ENCODE peak calls at places on chromosome 18, in seven cellular contexts. L is iris pigment epithelial cell; M is EH; B is NCI-H1436 treated with DMSO at 0.1 percent for 48 hours; Z is AML-193; Q is GM23338; A is activated effector memory CD4-positive, alpha-beta T cell treated with anti-CD3 and anti-CD28 coated beads, Interleukin-2, amount 50 U/mL, for 16 hours. W is an unnamed sample.

GRCh38 chr18:12625242-12625641 is 32.7 kb downstream of the SPIRE1 start:
- DNase-seq in L (peak), M (no peak), B (no peak), Z (no peak), Q (no peak), A (no peak), W (no peak)

GRCh38 chr18:23864620-23865019 is 149.9 kb upstream of the TTC39C start:
- DNase-seq in L (no peak), M (no peak), B (no peak), Z (no peak), Q (no peak), A (peak), W (peak)

GRCh38 chr18:76482267-76482666 is 12.8 kb downstream of the ZNF516 start:
- DNase-seq in L (no peak), M (no peak), B (no peak), Z (no peak), Q (no peak), A (no peak), W (no peak)

GRCh38 chr18:59386909-59387515 is 27.9 kb upstream of the LMAN1 start:
- DNase-seq in L (no peak), M (no peak), B (no peak), Z (no peak), Q (peak), A (no peak), W (no peak)

GRCh38 chr18:40159141-40160017 is 1795.7 kb upstream of the PIK3C3 start:
- DNase-seq in L (peak), M (peak), B (peak), Z (peak), Q (peak), A (no peak), W (peak)

GRCh38 chr18:24491882-24492281 is 31.4 kb downstream of the HRH4 start:
- DNase-seq in L (no peak), M (no peak), B (no peak), Z (no peak), Q (no peak), A (no peak), W (no peak)

GRCh38 chr18:32868424-32868823 is 95.6 kb upstream of the KLHL14 start:
- DNase-seq in L (no peak), M (no peak), B (no peak), Z (no peak), Q (no peak), A (no peak), W (no peak)

GRCh38 chr18:3305354-3305762 is 43.4 kb downstream of the MYL12B start:
- DNase-seq in L (peak), M (peak), B (no peak), Z (no peak), Q (no peak), A (peak), W (peak)

GRCh38 chr18:13006731-13007550 is 15.8 kb downstream of the CEP192 start:
- DNase-seq in L (no peak), M (peak), B (no peak), Z (no peak), Q (no peak), A (no peak), W (peak)

GRCh38 chr18:63741769-63742168 is 33.4 kb upstream of the SERPINB7 start:
- DNase-seq in L (peak), M (peak), B (no peak), Z (peak), Q (peak), A (no peak), W (peak)

GRCh38 chr18:53115876-53116585 is 776.0 kb downstream of the DCC start:
- DNase-seq in L (no peak), M (no peak), B (no peak), Z (no peak), Q (no peak), A (no peak), W (no peak)

GRCh38 chr18:32300914-32301313 is 111.1 kb downstream of the MEP1B start:
- DNase-seq in L (peak), M (no peak), B (no peak), Z (no peak), Q (no peak), A (no peak), W (no peak)

GRCh38 chr18:60984496-60984895 is 348.7 kb upstream of the CDH20 start:
- DNase-seq in L (peak), M (peak), B (no peak), Z (no peak), Q (no peak), A (no peak), W (no peak)

GRCh38 chr18:54444309-54444914 is 86.7 kb downstream of the C18orf54 start:
- DNase-seq in L (peak), M (peak), B (no peak), Z (peak), Q (peak), A (peak), W (peak)

GRCh38 chr18:6591491-6591890 is 138.0 kb upstream of the ARHGAP28 start:
- DNase-seq in L (no peak), M (peak), B (no peak), Z (no peak), Q (no peak), A (no peak), W (no peak)

GRCh38 chr18:67618061-67618460 is 101.5 kb upstream of the DSEL start:
- DNase-seq in L (no peak), M (no peak), B (no peak), Z (no peak), Q (no peak), A (no peak), W (no peak)

GRCh38 chr18:7541835-7542234 is 25.3 kb upstream of the PTPRM start:
- DNase-seq in L (no peak), M (no peak), B (no peak), Z (no peak), Q (no peak), A (no peak), W (no peak)

GRCh38 chr18:69774831-69775230 is 172.8 kb downstream of the CD226 start:
- DNase-seq in L (peak), M (peak), B (no peak), Z (peak), Q (no peak), A (no peak), W (peak)

GRCh38 chr18:69158949-69159348 is 241.7 kb upstream of the DOK6 start:
- DNase-seq in L (no peak), M (no peak), B (no peak), Z (no peak), Q (no peak), A (no peak), W (no peak)

GRCh38 chr18:79489900-79490592 is 94.3 kb downstream of the NFATC1 start:
- DNase-seq in L (no peak), M (no peak), B (no peak), Z (no peak), Q (no peak), A (no peak), W (no peak)

GRCh38 chr18:28581503-28582169 is 404.7 kb upstream of the CDH2 start:
- DNase-seq in L (no peak), M (no peak), B (no peak), Z (no peak), Q (peak), A (no peak), W (no peak)

GRCh38 chr18:73340135-73340934 is 472.5 kb upstream of the NETO1 start:
- DNase-seq in L (peak), M (peak), B (no peak), Z (no peak), Q (no peak), A (no peak), W (no peak)

GRCh38 chr18:79416022-79416676 is 20.4 kb downstream of the NFATC1 start:
- DNase-seq in L (no peak), M (no peak), B (no peak), Z (no peak), Q (no peak), A (no peak), W (no peak)

GRCh38 chr18:30727849-30728248 is 314.7 kb downstream of the DSC3 start:
- DNase-seq in L (no peak), M (no peak), B (no peak), Z (no peak), Q (no peak), A (no peak), W (no peak)

GRCh38 chr18:7757175-7757574 is 190.1 kb downstream of the PTPRM start:
- DNase-seq in L (peak), M (no peak), B (no peak), Z (no peak), Q (no peak), A (no peak), W (no peak)

GRCh38 chr18:26909599-26910290 is 44.2 kb upstream of the AQP4 start:
- DNase-seq in L (no peak), M (no peak), B (no peak), Z (no peak), Q (peak), A (no peak), W (no peak)

GRCh38 chr18:65498605-65499004 is 252.2 kb upstream of the CDH7 start:
- DNase-seq in L (no peak), M (no peak), B (no peak), Z (no peak), Q (peak), A (no peak), W (no peak)

GRCh38 chr18:13570856-13571495 is 155.4 kb downstream of the FAM210A start:
- DNase-seq in L (peak), M (peak), B (no peak), Z (no peak), Q (no peak), A (no peak), W (no peak)

GRCh38 chr18:356763-357162 is 88.9 kb upstream of the THOC1 start:
- DNase-seq in L (no peak), M (peak), B (no peak), Z (no peak), Q (no peak), A (no peak), W (no peak)

GRCh38 chr18:57819119-57819518 is 16.0 kb upstream of the ATP8B1 start:
- DNase-seq in L (no peak), M (peak), B (no peak), Z (no peak), Q (no peak), A (no peak), W (no peak)

GRCh38 chr18:68847219-68847860 is 49.5 kb downstream of the CCDC102B start:
- DNase-seq in L (peak), M (peak), B (no peak), Z (peak), Q (peak), A (no peak), W (peak)

GRCh38 chr18:59643740-59644139 is 53.5 kb downstream of the CCBE1 start:
- DNase-seq in L (no peak), M (no peak), B (no peak), Z (no peak), Q (no peak), A (no peak), W (no peak)

GRCh38 chr18:14971461-14972185 is 223.7 kb downstream of the ANKRD30B start:
- DNase-seq in L (no peak), M (no peak), B (no peak), Z (no peak), Q (no peak), A (no peak), W (no peak)